ENCODE peak calls at places on chromosome 19, in four cellular contexts. T is A549; W is MM.1S; R is CD4-positive, alpha-beta T cell. K is an unnamed sample. For H3K9me3, the result is how much of the 10 kb centered on the place peaks cover.

GRCh38 chr19:46250057-46250456 is 20.5 kb downstream of the IGFL1 start:
- DNase-seq in T (no peak), W (no peak), R (no peak), K (no peak)

GRCh38 chr19:13996928-13997636 is 9.0 kb downstream of the RFX1 start:
- DNase-seq in T (no peak), W (no peak), R (no peak), K (no peak)

GRCh38 chr19:44254496-44254895 is 5.2 kb upstream of the ZNF233 start:
- DNase-seq in T (no peak), W (no peak), R (no peak), K (no peak)

GRCh38 chr19:13231663-13232062 is 81.5 kb downstream of the IER2 start:
- DNase-seq in T (no peak), W (no peak), R (no peak), K (no peak)

GRCh38 chr19:16470541-16470910 is 1.2 kb downstream of the EPS15L1 start:
- DNase-seq in T (no peak), W (no peak), R (no peak), K (no peak)

GRCh38 chr19:51691122-51692064 is 1.7 kb upstream of the SPACA6 start:
- DNase-seq in T (no peak), W (no peak), R (no peak), K (no peak)

GRCh38 chr19:10683582-10683981 is 17.7 kb upstream of the QTRT1 start:
- DNase-seq in T (no peak), W (no peak), R (no peak), K (no peak)

GRCh38 chr19:4980087-4980486 is 11.2 kb downstream of the KDM4B start:
- DNase-seq in T (no peak), W (no peak), R (no peak), K (no peak)

GRCh38 chr19:33235269-33235995 is 9.8 kb upstream of the SLC7A10 start:
- DNase-seq in T (peak), W (peak), R (peak), K (peak)

GRCh38 chr19:10552596-10553053 is 8.9 kb downstream of the ATG4D start:
- DNase-seq in T (peak), W (no peak), R (no peak), K (no peak)

GRCh38 chr19:42270346-42271044 is 1.4 kb downstream of the CIC start:
- DNase-seq in T (no peak), W (peak), R (peak), K (peak)

GRCh38 chr19:30159636-30160035 is 212.5 kb upstream of the ZNF536 start:
- DNase-seq in T (no peak), W (no peak), R (no peak), K (no peak)

GRCh38 chr19:661427-662196 is 1.4 kb downstream of the RNF126 start:
- DNase-seq in T (no peak), W (peak), R (peak), K (peak)

GRCh38 chr19:18467978-18468377 is 30.0 kb upstream of the ISYNA1 start:
- DNase-seq in T (no peak), W (no peak), R (no peak), K (no peak)

GRCh38 chr19:2385053-2385721 is 25.1 kb downstream of the TMPRSS9 start:
- DNase-seq in T (peak), W (no peak), R (no peak), K (no peak)

GRCh38 chr19:51398096-51398704 is 7.8 kb upstream of the C19orf84 start:
- DNase-seq in T (peak), W (no peak), R (no peak), K (no peak)

GRCh38 chr19:35742121-35742724 is at the start of gene IGFLR1:
- DNase-seq in T (no peak), W (peak), R (peak), K (peak)

GRCh38 chr19:30419581-30420180 is 47.5 kb downstream of the ZNF536 start:
- DNase-seq in T (no peak), W (no peak), R (no peak), K (no peak)

GRCh38 chr19:40737102-40737644 is 13.1 kb downstream of the ACTMAP start:
- DNase-seq in T (no peak), W (no peak), R (no peak), K (no peak)

GRCh38 chr19:49333426-49334288 is 1.5 kb upstream of the CD37 start:
- DNase-seq in T (no peak), W (peak), R (peak), K (peak)

GRCh38 chr19:40693896-40694295 is 3.4 kb upstream of the NUMBL start:
- DNase-seq in T (no peak), W (no peak), R (no peak), K (no peak)

GRCh38 chr19:15810335-15810734 is 5.1 kb downstream of the OR10H1 start:
- DNase-seq in T (no peak), W (no peak), R (no peak), K (no peak)

GRCh38 chr19:50794778-50795664 is 4.8 kb downstream of the ACP4 start:
- DNase-seq in T (no peak), W (no peak), R (no peak), K (no peak)

GRCh38 chr19:5803752-5804515 is 933 bp upstream of the NRTN start:
- DNase-seq in T (peak), W (peak), R (peak), K (peak)

GRCh38 chr19:13068064-13068807 is 34.4 kb downstream of the LYL1 start:
- DNase-seq in T (no peak), W (no peak), R (no peak), K (no peak)

GRCh38 chr19:48990400-48990799 is 2.7 kb downstream of the GYS1 start:
- DNase-seq in T (no peak), W (no peak), R (no peak), K (no peak)

GRCh38 chr19:10749435-10750384 is 31.8 kb downstream of the DNM2 start:
- DNase-seq in T (no peak), W (no peak), R (no peak), K (no peak)

GRCh38 chr19:34151439-34151838 is 20.9 kb upstream of the LSM14A start:
- DNase-seq in T (no peak), W (no peak), R (no peak), K (no peak)

GRCh38 chr19:13398780-13399726 is 107.2 kb downstream of the CACNA1A start:
- DNase-seq in T (peak), W (no peak), R (no peak), K (no peak)

GRCh38 chr19:18589380-18590272 is 1.0 kb downstream of the REX1BD start:
- DNase-seq in T (peak), W (peak), R (no peak), K (peak)

GRCh38 chr19:41223431-41224234 is 4.6 kb downstream of the AXL start:
- DNase-seq in T (peak), W (no peak), R (no peak), K (no peak)

GRCh38 chr19:10270180-10270615 is 722 bp upstream of the ICAM1 start:
- DNase-seq in T (no peak), W (peak), R (peak), K (peak)

GRCh38 chr19:11950312-11950711 is 14.5 kb upstream of the ZNF763 start:
- DNase-seq in T (no peak), W (no peak), R (no peak), K (no peak)
- H3K9me3 ChIP-seq in T (under half), W (under half), R (half or more), K (half or more)

GRCh38 chr19:56974554-56975207 is 134.2 kb upstream of the PEG3 start:
- DNase-seq in T (no peak), W (no peak), R (no peak), K (no peak)
- H3K9me3 ChIP-seq in T (half or more), W (under half), R (under half), K (under half)

GRCh38 chr19:58088521-58089052 is 9.4 kb downstream of the ZSCAN18 start:
- DNase-seq in T (no peak), W (no peak), R (no peak), K (no peak)

GRCh38 chr19:58085348-58085875 is 12.6 kb downstream of the ZSCAN18 start:
- DNase-seq in T (no peak), W (no peak), R (no peak), K (no peak)

GRCh38 chr19:58086825-58087710 is 11.0 kb downstream of the ZSCAN18 start:
- DNase-seq in T (no peak), W (no peak), R (no peak), K (no peak)

GRCh38 chr19:58079792-58080191 is 18.2 kb downstream of the ZSCAN18 start:
- DNase-seq in T (no peak), W (no peak), R (no peak), K (no peak)

GRCh38 chr19:58084596-58085347 is 13.3 kb downstream of the ZSCAN18 start:
- DNase-seq in T (no peak), W (no peak), R (no peak), K (no peak)
- H3K9me3 ChIP-seq in T (half or more), W (under half), R (half or more), K (under half)

DNA sequence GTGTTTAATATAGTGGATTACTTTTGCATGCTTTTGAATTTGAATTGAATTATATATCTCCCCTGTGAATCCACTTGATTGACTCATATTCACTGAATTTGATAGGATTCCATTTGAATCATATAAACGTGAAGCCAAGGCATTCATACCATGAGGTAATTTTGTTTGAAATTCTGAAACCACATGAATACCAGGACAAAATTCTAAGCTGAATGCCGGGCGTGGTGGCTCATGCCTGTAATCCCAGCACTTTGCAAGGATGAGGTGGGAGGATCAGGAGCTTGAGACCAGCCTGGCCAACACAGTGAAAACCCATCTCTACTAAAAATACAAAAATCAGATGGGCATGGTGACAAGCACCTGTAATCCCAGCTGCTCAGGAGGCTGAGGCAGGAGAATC is 4.4 kb downstream of the ZNF793 start:
- DNase-seq in T (no peak), W (no peak), R (no peak), K (no peak)
- H3K9me3 ChIP-seq in T (half or more), W (under half), R (under half), K (under half)

GRCh38 chr19:27744926-27745844 is 1467.8 kb downstream of the UQCRFS1 start:
- DNase-seq in T (no peak), W (no peak), R (no peak), K (no peak)

GRCh38 chr19:27746691-27747380 is 1466.1 kb downstream of the UQCRFS1 start:
- DNase-seq in T (peak), W (peak), R (no peak), K (no peak)

GRCh38 chr19:27750697-27751391 is 1462.1 kb downstream of the UQCRFS1 start:
- DNase-seq in T (no peak), W (no peak), R (no peak), K (no peak)

GRCh38 chr19:27745978-27746542 is 1466.9 kb downstream of the UQCRFS1 start:
- DNase-seq in T (no peak), W (no peak), R (no peak), K (no peak)

DNA sequence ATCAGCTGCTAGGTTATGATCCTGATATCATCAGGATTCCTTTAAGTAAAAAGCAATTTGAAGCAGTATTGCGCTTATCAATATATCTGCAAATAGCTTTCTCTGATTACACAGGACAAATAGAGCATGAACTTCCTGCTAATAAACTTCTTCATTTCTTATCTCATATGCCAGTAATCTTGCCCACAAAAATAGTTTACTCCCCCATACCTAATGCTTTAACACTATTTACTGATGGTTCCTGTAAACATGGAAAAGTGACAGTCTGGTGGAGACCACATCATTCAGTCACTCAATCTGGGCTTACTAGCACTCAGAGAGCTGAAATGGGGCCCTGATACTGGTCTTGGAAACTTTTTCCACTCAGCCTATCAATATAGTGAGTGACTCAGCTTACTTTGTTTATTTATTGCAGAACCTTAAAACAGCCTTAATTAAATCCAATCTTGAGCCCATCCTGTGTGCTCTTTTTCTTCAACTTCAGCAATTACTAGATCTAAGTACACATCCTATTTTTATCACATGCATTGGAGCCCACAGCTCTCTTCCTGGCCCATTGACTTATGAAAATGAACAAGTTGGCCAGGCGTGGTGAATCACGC is 1464.3 kb downstream of the UQCRFS1 start:
- DNase-seq in T (no peak), W (no peak), R (no peak), K (no peak)
- H3K9me3 ChIP-seq in T (under half), W (under half), R (under half), K (under half)

DNA sequence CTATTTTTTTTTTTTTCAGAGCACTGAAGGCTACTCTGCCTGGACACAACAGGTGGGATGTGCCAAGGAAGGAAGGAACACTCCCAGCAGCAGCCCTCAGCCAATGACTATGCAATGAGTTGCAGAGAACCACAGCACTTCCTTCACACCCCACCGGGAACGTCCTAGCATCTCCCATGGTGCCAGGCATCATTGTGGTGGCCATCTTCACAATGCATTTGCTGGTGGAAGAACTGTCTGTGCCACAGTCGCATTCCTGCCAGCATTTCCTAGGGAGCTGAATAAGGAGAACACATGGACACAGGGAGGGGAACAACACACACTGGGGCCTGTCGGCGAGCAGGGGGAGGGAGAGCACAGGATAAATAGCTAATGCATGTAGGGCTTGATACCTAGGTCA is 83.2 kb upstream of the TSHZ3 start:
- DNase-seq in T (no peak), W (no peak), R (no peak), K (no peak)
- H3K9me3 ChIP-seq in T (under half), W (under half), R (under half), K (under half)

DNA sequence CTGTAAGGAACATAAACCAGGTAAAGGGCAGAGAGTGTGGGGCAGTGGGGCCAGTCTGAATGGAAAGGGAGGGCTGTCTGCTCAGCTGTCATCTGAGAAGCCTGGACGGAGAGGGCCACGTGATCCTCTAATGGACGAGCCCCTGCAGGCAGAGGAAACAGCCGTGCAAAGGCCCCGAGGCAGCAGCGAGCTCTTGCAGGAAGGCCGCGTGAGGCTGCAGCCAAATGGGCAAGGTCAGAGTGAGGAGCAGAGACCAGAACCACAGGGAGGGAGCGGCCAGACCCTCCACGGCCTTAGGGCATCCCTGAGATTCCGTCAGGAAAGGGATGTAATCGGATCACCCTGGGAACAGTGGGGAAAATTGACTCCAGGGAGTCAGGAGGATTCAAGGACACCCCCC is 4.4 kb downstream of the LILRB4 start:
- DNase-seq in T (no peak), W (no peak), R (no peak), K (no peak)
- H3K9me3 ChIP-seq in T (under half), W (under half), R (under half), K (under half)

GRCh38 chr19:31727536-31727935 is 378.3 kb upstream of the TSHZ3 start:
- DNase-seq in T (no peak), W (no peak), R (no peak), K (no peak)
- H3K9me3 ChIP-seq in T (under half), W (under half), R (under half), K (under half)

GRCh38 chr19:56101095-56101494 is 20.0 kb downstream of the ZNF787 start:
- DNase-seq in T (no peak), W (no peak), R (no peak), K (no peak)
- H3K9me3 ChIP-seq in T (under half), W (under half), R (under half), K (under half)

K was measured in T-helper 17 cell.